ENCODE peak calls at places on chromosomes 6 and 20, in five cellular contexts. D is IMR-90, T is neuronal stem cell, C is H1, H is mesendoderm. X is an unnamed sample.

GRCh38 chr6:35544748-35545361 is 32.2 kb upstream of the TULP1 start:
- DNase-seq in T (no peak), C (no peak), H (peak), D (no peak), X (peak)

GRCh38 chr20:6395695-6396094 is 272.9 kb upstream of the FERMT1 start:
- DNase-seq in D (peak), C (no peak), H (no peak), T (no peak), X (no peak)

GRCh38 chr6:157652601-157653363 is 170.3 kb upstream of the SNX9 start:
- DNase-seq in T (no peak), C (no peak), D (no peak), H (no peak), X (no peak)

GRCh38 chr6:114419175-114419574 is 76.4 kb upstream of the HS3ST5 start:
- DNase-seq in D (no peak), T (no peak), H (peak), C (no peak), X (no peak)

GRCh38 chr20:46012926-46013825 is 4.5 kb downstream of the MMP9 start:
- DNase-seq in T (no peak), H (no peak), D (no peak), C (no peak), X (no peak)

GRCh38 chr6:16503241-16503775 is 258.0 kb downstream of the ATXN1 start:
- DNase-seq in C (no peak), D (no peak), T (no peak), H (no peak), X (no peak)

GRCh38 chr6:34568829-34569228 is 12.7 kb upstream of the SPDEF start:
- DNase-seq in D (no peak), C (no peak), H (no peak), T (no peak), X (no peak)

GRCh38 chr6:128494440-128494839 is 26.0 kb downstream of the PTPRK start:
- DNase-seq in H (peak), C (no peak), T (peak), D (no peak), X (no peak)

GRCh38 chr6:162178666-162179065 is 548.9 kb downstream of the PRKN start:
- DNase-seq in T (no peak), D (no peak), C (no peak), H (no peak), X (no peak)

DNA sequence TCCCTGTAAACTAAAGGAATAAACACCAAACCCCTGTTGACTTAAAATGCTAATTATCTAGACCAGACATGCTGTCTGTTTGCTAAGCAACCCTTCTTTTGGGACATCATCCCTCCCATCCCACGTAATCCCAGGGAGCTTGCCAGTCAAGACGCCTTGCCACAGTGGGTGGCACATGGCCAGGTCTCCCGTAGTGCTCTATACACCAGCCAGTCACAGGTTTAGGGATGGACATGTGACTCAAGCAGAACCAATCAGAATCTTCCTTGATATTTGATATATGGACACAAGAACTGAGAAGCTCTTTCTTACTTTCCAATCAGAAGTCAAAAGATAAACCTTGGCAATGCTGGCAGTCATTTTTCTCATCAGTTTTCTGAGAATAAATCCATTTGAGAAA is 60.0 kb downstream of the CNKSR3 start:
- DNase-seq in C (no peak), H (no peak), D (no peak), T (no peak), X (no peak)
- H2BK5ac ChIP-seq in C (no peak), H (no peak), D (no peak), T (no peak), X (no peak)

DNA sequence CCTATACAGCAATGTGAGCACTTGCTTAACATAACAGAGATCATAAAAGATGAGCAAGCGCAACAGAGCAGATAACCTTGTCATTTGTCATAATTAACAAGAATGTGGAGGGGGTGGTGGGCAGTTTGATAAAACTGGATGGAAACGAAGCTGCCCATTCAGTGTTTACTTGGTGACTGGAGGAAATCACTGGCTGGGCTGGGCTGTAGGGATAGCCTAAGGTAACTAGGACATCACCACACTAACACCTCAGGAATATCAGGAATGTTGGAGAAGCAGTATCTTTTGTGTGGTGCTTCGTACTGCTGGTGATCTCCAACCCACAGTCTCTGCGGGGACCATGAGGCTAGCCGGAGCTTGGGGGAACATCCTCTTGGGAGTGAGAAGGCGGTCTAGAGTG is 218.4 kb downstream of the HIVEP2 start:
- DNase-seq in T (no peak), C (no peak), H (peak), D (no peak), X (no peak)
- H2BK5ac ChIP-seq in T (no peak), C (no peak), H (no peak), D (no peak), X (no peak)

GRCh38 chr6:26065952-26066380 is 21.3 kb upstream of the HFE start:
- DNase-seq in C (no peak), H (peak), D (peak), T (peak), X (peak)
- H2BK5ac ChIP-seq in C (no peak), H (no peak), D (peak), T (no peak), X (no peak)

GRCh38 chr6:21997414-21998037 is 299.3 kb downstream of the PRL start:
- DNase-seq in H (no peak), C (no peak), D (peak), T (no peak), X (no peak)
- H2BK5ac ChIP-seq in H (no peak), C (no peak), D (peak), T (no peak), X (no peak)

X was measured in H9.